ENCODE peak calls at places on chromosomes 2 and 18, in nine cellular contexts. V is ascending aorta, G is MM.1S, L is brain microvascular endothelial cell, A is HFFc6, K is upper lobe of right lung, J is Calu3, I is IMR-90, U is AG09319. S is an unnamed sample.

GRCh38 chr2:145543856-145544255 is 1023.9 kb upstream of the ZEB2 start:
- DNase-seq in G (no peak), L (no peak), K (no peak), U (no peak), I (no peak), A (no peak), J (no peak), V (no peak), S (no peak)

GRCh38 chr2:46163804-46164569 is 133.2 kb upstream of the EPAS1 start:
- DNase-seq in L (no peak), I (peak), A (peak), K (no peak), J (peak), U (no peak), V (peak), G (no peak), S (no peak)

GRCh38 chr2:17626986-17627385 is 86.5 kb downstream of the VSNL1 start:
- DNase-seq in I (no peak), V (no peak), J (no peak), A (no peak), U (no peak), L (no peak), K (no peak), G (no peak), S (no peak)

GRCh38 chr2:187775651-187776050 is 221.4 kb upstream of the TFPI start:
- DNase-seq in J (no peak), L (peak), K (no peak), I (peak), U (no peak), A (no peak), G (no peak), V (no peak), S (no peak)

GRCh38 chr2:112726487-112727190 is 5.8 kb downstream of the NT5DC4 start:
- DNase-seq in G (peak), A (peak), I (peak), J (peak), V (peak), U (peak), L (peak), K (peak), S (peak)

GRCh38 chr2:44768438-44769236 is 172.9 kb upstream of the SIX3 start:
- DNase-seq in K (no peak), V (no peak), J (no peak), G (no peak), A (no peak), U (no peak), L (no peak), I (no peak), S (no peak)

GRCh38 chr2:137800386-137800785 is 163.9 kb upstream of the HNMT start:
- DNase-seq in G (no peak), I (no peak), K (no peak), V (no peak), L (no peak), U (no peak), J (no peak), A (no peak), S (no peak)

GRCh38 chr2:12063210-12063609 is 316.8 kb downstream of the LPIN1 start:
- DNase-seq in G (no peak), J (no peak), K (no peak), L (no peak), A (no peak), I (no peak), V (no peak), U (no peak), S (no peak)

GRCh38 chr2:3637311-3637675 is 20.7 kb upstream of the ALLC start:
- DNase-seq in G (no peak), I (no peak), L (no peak), J (no peak), K (peak), V (peak), U (no peak), A (no peak), S (no peak)

GRCh38 chr18:66548747-66549146 is 55.1 kb downstream of the CDH19 start:
- DNase-seq in U (no peak), K (no peak), I (no peak), G (no peak), L (no peak), A (no peak), J (no peak), V (no peak), S (no peak)

GRCh38 chr2:159677654-159678053 is 34.7 kb upstream of the MARCHF7 start:
- DNase-seq in G (peak), I (peak), A (peak), L (no peak), K (no peak), U (no peak), V (no peak), J (no peak), S (no peak)

GRCh38 chr18:39724652-39725051 is 2159.1 kb upstream of the CELF4 start:
- DNase-seq in A (no peak), U (no peak), I (peak), L (no peak), J (no peak), V (no peak), K (no peak), G (no peak), S (no peak)

GRCh38 chr2:75130171-75130570 is 69.1 kb downstream of the TACR1 start:
- DNase-seq in G (peak), I (no peak), U (no peak), A (no peak), L (no peak), K (no peak), J (no peak), V (no peak), S (no peak)

GRCh38 chr18:9869713-9870430 is 15.9 kb upstream of the TXNDC2 start:
- DNase-seq in L (peak), V (no peak), J (no peak), I (peak), K (no peak), A (peak), G (no peak), U (no peak), S (no peak)

GRCh38 chr2:187658952-187659525 is 104.8 kb upstream of the TFPI start:
- DNase-seq in U (peak), V (no peak), J (no peak), G (no peak), I (peak), K (no peak), L (peak), A (peak), S (no peak)

GRCh38 chr2:794554-795244 is 117.5 kb upstream of the TMEM18 start:
- DNase-seq in J (no peak), L (no peak), A (no peak), V (no peak), U (no peak), G (no peak), I (no peak), K (no peak), S (no peak)

GRCh38 chr2:55093381-55093780 is 43.1 kb upstream of the RTN4 start:
- DNase-seq in V (no peak), I (peak), U (no peak), G (no peak), A (peak), K (no peak), L (peak), J (no peak), S (no peak)

GRCh38 chr2:29097569-29097968 is 17.6 kb upstream of the CLIP4 start:
- DNase-seq in L (no peak), K (no peak), J (no peak), A (no peak), G (no peak), V (no peak), I (no peak), U (no peak), S (no peak)

GRCh38 chr2:21770787-21771186 is 647.0 kb downstream of the TDRD15 start:
- DNase-seq in J (no peak), G (no peak), A (no peak), K (no peak), L (no peak), I (no peak), V (no peak), U (no peak), S (no peak)

DNA sequence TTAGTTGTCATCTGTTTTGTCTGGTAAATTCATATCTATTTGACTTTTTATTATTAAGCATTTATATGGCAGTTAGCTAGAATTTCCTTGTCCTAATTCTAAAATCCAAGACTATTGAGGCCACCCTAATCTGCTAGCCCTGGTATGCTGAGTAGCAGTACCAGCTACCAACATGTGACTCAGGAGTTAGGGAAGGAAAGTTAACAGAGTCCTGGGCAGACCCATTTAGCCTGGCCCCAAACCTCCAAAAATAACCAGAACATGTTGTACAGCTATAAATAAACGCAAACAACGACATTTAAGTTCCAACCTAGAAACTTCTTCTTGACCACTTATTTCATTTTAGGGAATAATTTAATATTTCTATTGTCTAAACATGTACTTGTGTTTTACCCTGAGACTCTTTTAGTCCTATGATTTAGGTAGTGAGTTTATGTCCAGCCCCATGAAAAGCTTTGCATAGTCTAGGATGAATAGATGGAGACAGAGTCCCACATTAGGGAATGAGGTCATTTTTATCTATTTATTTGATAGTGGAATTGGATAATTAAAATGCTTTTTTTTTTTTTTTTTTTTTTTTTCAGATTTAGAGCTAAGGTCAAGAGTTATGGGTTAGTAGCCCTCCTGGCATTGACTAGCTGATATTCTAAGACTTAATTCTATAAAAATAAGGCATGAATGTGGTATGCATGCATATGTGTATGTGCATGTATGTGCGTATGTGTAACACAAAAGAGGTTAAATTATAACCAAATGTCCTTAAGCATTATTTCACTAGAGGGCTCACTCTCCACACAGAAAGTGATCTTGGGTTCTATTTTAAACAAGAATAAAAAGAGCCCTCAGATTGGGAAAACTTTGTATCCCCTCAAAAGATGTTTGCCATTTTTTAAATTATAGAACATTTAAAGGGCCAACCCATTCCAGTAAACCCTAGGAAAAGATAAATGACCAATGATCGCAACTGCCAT is 160.0 kb upstream of the MAPRE2 start:
- DNase-seq in I (peak), K (no peak), V (peak), A (no peak), J (no peak), U (no peak), L (no peak), G (no peak), S (no peak)
- TF ChIP-seq CTCF in I (peak), K (no peak), V (no peak), A (peak), J (no peak), U (peak), L (no peak), G (no peak), S (no peak)

GRCh38 chr2:42077343-42077742 is 29.5 kb downstream of the PKDCC start:
- DNase-seq in V (no peak), J (no peak), A (no peak), L (no peak), U (no peak), I (no peak), G (no peak), K (no peak), S (no peak)
- TF ChIP-seq CTCF in V (no peak), J (no peak), A (no peak), L (peak), U (peak), I (no peak), G (peak), K (no peak), S (no peak)

GRCh38 chr18:52716926-52717325 is 376.9 kb downstream of the DCC start:
- DNase-seq in V (no peak), I (peak), G (no peak), K (no peak), U (no peak), J (no peak), L (peak), A (no peak), S (no peak)
- TF ChIP-seq CTCF in V (no peak), I (peak), G (no peak), K (peak), U (no peak), J (no peak), L (peak), A (no peak), S (no peak)

GRCh38 chr2:115183144-115183543 is 740.7 kb downstream of the DPP10 start:
- DNase-seq in G (no peak), A (no peak), U (no peak), I (no peak), L (no peak), J (no peak), K (no peak), V (no peak), S (no peak)
- TF ChIP-seq CTCF in G (no peak), A (no peak), U (no peak), I (no peak), L (no peak), J (no peak), K (no peak), V (no peak), S (no peak)

DNA sequence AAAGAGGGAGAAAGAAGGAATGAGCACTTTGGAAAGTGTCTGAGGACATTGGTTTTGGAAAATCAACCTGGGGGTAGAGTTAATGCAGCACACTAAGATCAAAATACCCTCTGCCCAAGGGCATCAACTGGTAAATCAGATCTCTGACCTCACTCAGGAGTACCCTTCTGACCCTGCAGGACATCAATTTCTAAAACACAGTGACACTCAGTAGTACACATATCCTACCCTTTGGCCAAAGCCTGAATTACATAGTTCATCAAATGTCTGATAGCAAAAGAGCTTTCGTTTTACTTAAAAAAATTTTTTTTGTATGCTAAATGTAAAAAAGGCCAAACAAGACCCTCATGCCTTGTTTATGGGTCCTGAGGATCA is 118.4 kb upstream of the CTNNA2 start:
- DNase-seq in J (no peak), V (no peak), K (no peak), G (no peak), I (no peak), A (no peak), L (no peak), U (no peak), S (no peak)
- TF ChIP-seq CTCF in J (no peak), V (no peak), K (no peak), G (no peak), I (no peak), A (no peak), L (no peak), U (no peak), S (no peak)

DNA sequence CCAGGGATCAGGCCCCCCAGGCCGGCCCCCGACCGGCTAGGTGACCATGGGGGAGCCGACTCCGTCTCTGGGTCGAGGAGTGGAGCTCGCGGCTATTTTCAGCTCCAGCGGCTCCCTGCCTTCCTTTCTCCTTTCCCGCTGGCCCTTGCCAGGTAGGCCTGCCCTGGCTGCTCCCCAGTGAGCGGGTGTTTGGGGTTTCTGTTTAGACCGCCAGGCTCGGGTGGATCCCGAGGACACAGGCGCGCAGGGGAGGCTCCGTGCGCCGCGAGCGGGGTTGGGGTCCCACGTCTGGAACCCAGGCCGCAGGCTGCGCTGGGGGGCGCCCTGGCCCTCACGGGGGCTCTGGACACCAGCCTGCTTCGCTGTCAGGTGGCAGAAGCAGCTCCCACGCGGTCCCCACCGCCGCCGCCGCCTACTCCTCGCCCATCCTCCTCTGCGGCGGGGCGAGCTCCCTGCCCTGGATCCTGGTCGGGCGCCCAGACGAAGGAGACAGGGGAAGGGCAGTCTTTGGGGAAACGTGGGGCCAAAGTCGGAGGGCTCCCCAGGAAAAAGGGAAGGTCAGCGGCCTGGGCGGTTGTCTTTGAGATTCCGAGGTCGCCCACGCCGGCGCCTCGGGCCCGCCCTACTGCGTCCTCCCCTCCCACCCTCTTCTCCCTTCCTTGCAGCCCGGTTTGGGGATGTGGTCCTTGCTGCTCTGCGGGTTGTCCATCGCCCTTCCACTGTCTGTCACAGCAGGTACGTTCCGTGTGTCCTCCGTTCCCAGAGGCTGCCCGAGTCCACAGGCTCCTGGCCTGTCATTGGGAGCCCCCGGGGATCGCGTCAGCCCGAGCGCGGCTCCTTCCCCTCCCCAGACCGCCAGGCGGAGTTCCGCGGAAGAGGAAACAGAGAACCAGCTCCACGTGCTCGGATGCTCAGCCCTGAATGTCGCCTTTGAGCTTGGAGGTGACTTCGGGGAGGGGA is 648 bp downstream of the IL1RL2 start:
- DNase-seq in G (no peak), K (peak), V (peak), A (no peak), J (no peak), I (peak), L (peak), U (no peak), S (peak)
- TF ChIP-seq CTCF in G (no peak), K (peak), V (peak), A (no peak), J (no peak), I (no peak), L (peak), U (peak), S (peak)

GRCh38 chr18:48022531-48023330 is 92.3 kb upstream of the SMAD2 start:
- DNase-seq in L (peak), U (no peak), A (peak), K (no peak), J (peak), I (peak), V (peak), G (peak), S (no peak)
- TF ChIP-seq CTCF in L (peak), U (peak), A (peak), K (peak), J (peak), I (peak), V (peak), G (peak), S (peak)

S was measured in thoracic aorta.